ENCODE peak calls at places on chromosome 1, in nine cellular contexts. One of them, this sample, is unnamed.

GRCh38 chr1:902023-902422 is 21.7 kb upstream of the SAMD11 start:
- DNase-seq in GM03348: peak; percentile 2
- DNase-seq in activated T-helper 1 cell treated with anti-CD3 and anti-CD28 coated beads, Interleukin-12 subunit alpha, Interleukin-12 subunit beta, Interleukin-2, Interleukin-4 antibody, amounts not matched to agents 30 ng/mL and 10 ng/mL and 1 ng/mL, durations not matched to agents 14 hours and 24 hours and 36 hours: no peak
- DNase-seq in hippocampal formation: no peak
- DNase-seq in SK-MEL-5: no peak
- DNase-seq in NCI-H1436 treated with DMSO at 0.1 percent for 48 hours: no peak
- DNase-seq in fibroblast of the conjunctiva: no peak
- DNase-seq in non-pigmented ciliary epithelial cell: no peak
- DNase-seq in stimulated activated CD4-positive, alpha-beta T cell treated with anti-CD3 and anti-CD28 coated beads, TNF-alpha, amount 100 ng/mL, for 4 hours: no peak
- DNase-seq in this sample: no peak

GRCh38 chr1:40399984-40400704 is 26.6 kb downstream of the SMAP2 start:
- DNase-seq in GM03348: no peak
- DNase-seq in activated T-helper 1 cell treated with anti-CD3 and anti-CD28 coated beads, Interleukin-12 subunit alpha, Interleukin-12 subunit beta, Interleukin-2, Interleukin-4 antibody, amounts not matched to agents 30 ng/mL and 10 ng/mL and 1 ng/mL, durations not matched to agents 14 hours and 24 hours and 36 hours: no peak
- DNase-seq in hippocampal formation: peak; percentile 22
- DNase-seq in SK-MEL-5: no peak
- DNase-seq in NCI-H1436 treated with DMSO at 0.1 percent for 48 hours: no peak
- DNase-seq in fibroblast of the conjunctiva: no peak
- DNase-seq in non-pigmented ciliary epithelial cell: no peak
- DNase-seq in stimulated activated CD4-positive, alpha-beta T cell treated with anti-CD3 and anti-CD28 coated beads, TNF-alpha, amount 100 ng/mL, for 4 hours: no peak
- DNase-seq in this sample: peak; percentile 63

GRCh38 chr1:13960376-13960987 is 260.5 kb downstream of the PRDM2 start:
- DNase-seq in GM03348: peak; percentile 86
- DNase-seq in activated T-helper 1 cell treated with anti-CD3 and anti-CD28 coated beads, Interleukin-12 subunit alpha, Interleukin-12 subunit beta, Interleukin-2, Interleukin-4 antibody, amounts not matched to agents 30 ng/mL and 10 ng/mL and 1 ng/mL, durations not matched to agents 14 hours and 24 hours and 36 hours: peak; percentile 33
- DNase-seq in hippocampal formation: peak; percentile 13
- DNase-seq in SK-MEL-5: peak; percentile 72
- DNase-seq in NCI-H1436 treated with DMSO at 0.1 percent for 48 hours: no peak
- DNase-seq in fibroblast of the conjunctiva: peak; percentile 47
- DNase-seq in non-pigmented ciliary epithelial cell: peak; percentile 15
- DNase-seq in stimulated activated CD4-positive, alpha-beta T cell treated with anti-CD3 and anti-CD28 coated beads, TNF-alpha, amount 100 ng/mL, for 4 hours: peak; percentile 34
- DNase-seq in this sample: peak; percentile 63

GRCh38 chr1:151368745-151369610 is 3.5 kb downstream of the SELENBP1 start:
- DNase-seq in GM03348: no peak
- DNase-seq in activated T-helper 1 cell treated with anti-CD3 and anti-CD28 coated beads, Interleukin-12 subunit alpha, Interleukin-12 subunit beta, Interleukin-2, Interleukin-4 antibody, amounts not matched to agents 30 ng/mL and 10 ng/mL and 1 ng/mL, durations not matched to agents 14 hours and 24 hours and 36 hours: no peak
- DNase-seq in hippocampal formation: no peak
- DNase-seq in SK-MEL-5: no peak
- DNase-seq in NCI-H1436 treated with DMSO at 0.1 percent for 48 hours: no peak
- DNase-seq in fibroblast of the conjunctiva: no peak
- DNase-seq in non-pigmented ciliary epithelial cell: no peak
- DNase-seq in stimulated activated CD4-positive, alpha-beta T cell treated with anti-CD3 and anti-CD28 coated beads, TNF-alpha, amount 100 ng/mL, for 4 hours: no peak
- DNase-seq in this sample: no peak

GRCh38 chr1:36838866-36839265 is 195.4 kb downstream of the GRIK3 start:
- DNase-seq in GM03348: no peak
- DNase-seq in activated T-helper 1 cell treated with anti-CD3 and anti-CD28 coated beads, Interleukin-12 subunit alpha, Interleukin-12 subunit beta, Interleukin-2, Interleukin-4 antibody, amounts not matched to agents 30 ng/mL and 10 ng/mL and 1 ng/mL, durations not matched to agents 14 hours and 24 hours and 36 hours: no peak
- DNase-seq in hippocampal formation: no peak
- DNase-seq in SK-MEL-5: no peak
- DNase-seq in NCI-H1436 treated with DMSO at 0.1 percent for 48 hours: no peak
- DNase-seq in fibroblast of the conjunctiva: no peak
- DNase-seq in non-pigmented ciliary epithelial cell: no peak
- DNase-seq in stimulated activated CD4-positive, alpha-beta T cell treated with anti-CD3 and anti-CD28 coated beads, TNF-alpha, amount 100 ng/mL, for 4 hours: no peak
- DNase-seq in this sample: no peak

GRCh38 chr1:2198571-2198970 is 4.0 kb upstream of the FAAP20 start:
- DNase-seq in GM03348: no peak
- DNase-seq in activated T-helper 1 cell treated with anti-CD3 and anti-CD28 coated beads, Interleukin-12 subunit alpha, Interleukin-12 subunit beta, Interleukin-2, Interleukin-4 antibody, amounts not matched to agents 30 ng/mL and 10 ng/mL and 1 ng/mL, durations not matched to agents 14 hours and 24 hours and 36 hours: no peak
- DNase-seq in hippocampal formation: no peak
- DNase-seq in SK-MEL-5: no peak
- DNase-seq in NCI-H1436 treated with DMSO at 0.1 percent for 48 hours: no peak
- DNase-seq in fibroblast of the conjunctiva: no peak
- DNase-seq in non-pigmented ciliary epithelial cell: no peak
- DNase-seq in stimulated activated CD4-positive, alpha-beta T cell treated with anti-CD3 and anti-CD28 coated beads, TNF-alpha, amount 100 ng/mL, for 4 hours: no peak
- DNase-seq in this sample: no peak

GRCh38 chr1:160997323-160998038 is 23.5 kb downstream of the F11R start:
- DNase-seq in GM03348: peak; percentile 78
- DNase-seq in activated T-helper 1 cell treated with anti-CD3 and anti-CD28 coated beads, Interleukin-12 subunit alpha, Interleukin-12 subunit beta, Interleukin-2, Interleukin-4 antibody, amounts not matched to agents 30 ng/mL and 10 ng/mL and 1 ng/mL, durations not matched to agents 14 hours and 24 hours and 36 hours: peak; percentile 41
- DNase-seq in hippocampal formation: no peak
- DNase-seq in SK-MEL-5: peak; percentile 83
- DNase-seq in NCI-H1436 treated with DMSO at 0.1 percent for 48 hours: no peak
- DNase-seq in fibroblast of the conjunctiva: peak; percentile 37
- DNase-seq in non-pigmented ciliary epithelial cell: peak; percentile 45
- DNase-seq in stimulated activated CD4-positive, alpha-beta T cell treated with anti-CD3 and anti-CD28 coated beads, TNF-alpha, amount 100 ng/mL, for 4 hours: peak; percentile 26
- DNase-seq in this sample: peak; percentile 64

GRCh38 chr1:5886140-5886483 is 106.1 kb downstream of the NPHP4 start:
- DNase-seq in GM03348: no peak
- DNase-seq in activated T-helper 1 cell treated with anti-CD3 and anti-CD28 coated beads, Interleukin-12 subunit alpha, Interleukin-12 subunit beta, Interleukin-2, Interleukin-4 antibody, amounts not matched to agents 30 ng/mL and 10 ng/mL and 1 ng/mL, durations not matched to agents 14 hours and 24 hours and 36 hours: no peak
- DNase-seq in hippocampal formation: no peak
- DNase-seq in SK-MEL-5: no peak
- DNase-seq in NCI-H1436 treated with DMSO at 0.1 percent for 48 hours: no peak
- DNase-seq in fibroblast of the conjunctiva: no peak
- DNase-seq in non-pigmented ciliary epithelial cell: no peak
- DNase-seq in stimulated activated CD4-positive, alpha-beta T cell treated with anti-CD3 and anti-CD28 coated beads, TNF-alpha, amount 100 ng/mL, for 4 hours: no peak
- DNase-seq in this sample: no peak

GRCh38 chr1:167486090-167486824 is 32.1 kb downstream of the CD247 start:
- DNase-seq in GM03348: no peak
- DNase-seq in activated T-helper 1 cell treated with anti-CD3 and anti-CD28 coated beads, Interleukin-12 subunit alpha, Interleukin-12 subunit beta, Interleukin-2, Interleukin-4 antibody, amounts not matched to agents 30 ng/mL and 10 ng/mL and 1 ng/mL, durations not matched to agents 14 hours and 24 hours and 36 hours: no peak
- DNase-seq in hippocampal formation: no peak
- DNase-seq in SK-MEL-5: no peak
- DNase-seq in NCI-H1436 treated with DMSO at 0.1 percent for 48 hours: no peak
- DNase-seq in fibroblast of the conjunctiva: no peak
- DNase-seq in non-pigmented ciliary epithelial cell: no peak
- DNase-seq in stimulated activated CD4-positive, alpha-beta T cell treated with anti-CD3 and anti-CD28 coated beads, TNF-alpha, amount 100 ng/mL, for 4 hours: no peak
- DNase-seq in this sample: no peak

GRCh38 chr1:167119696-167120095 is 25.8 kb downstream of the STYXL2 start:
- DNase-seq in GM03348: no peak
- DNase-seq in activated T-helper 1 cell treated with anti-CD3 and anti-CD28 coated beads, Interleukin-12 subunit alpha, Interleukin-12 subunit beta, Interleukin-2, Interleukin-4 antibody, amounts not matched to agents 30 ng/mL and 10 ng/mL and 1 ng/mL, durations not matched to agents 14 hours and 24 hours and 36 hours: no peak
- DNase-seq in hippocampal formation: no peak
- DNase-seq in SK-MEL-5: no peak
- DNase-seq in NCI-H1436 treated with DMSO at 0.1 percent for 48 hours: no peak
- DNase-seq in fibroblast of the conjunctiva: no peak
- DNase-seq in non-pigmented ciliary epithelial cell: no peak
- DNase-seq in stimulated activated CD4-positive, alpha-beta T cell treated with anti-CD3 and anti-CD28 coated beads, TNF-alpha, amount 100 ng/mL, for 4 hours: no peak
- DNase-seq in this sample: peak; percentile 39

GRCh38 chr1:59063501-59063900 is 233.4 kb upstream of the FGGY start:
- DNase-seq in GM03348: no peak
- DNase-seq in activated T-helper 1 cell treated with anti-CD3 and anti-CD28 coated beads, Interleukin-12 subunit alpha, Interleukin-12 subunit beta, Interleukin-2, Interleukin-4 antibody, amounts not matched to agents 30 ng/mL and 10 ng/mL and 1 ng/mL, durations not matched to agents 14 hours and 24 hours and 36 hours: no peak
- DNase-seq in hippocampal formation: no peak
- DNase-seq in SK-MEL-5: no peak
- DNase-seq in NCI-H1436 treated with DMSO at 0.1 percent for 48 hours: no peak
- DNase-seq in fibroblast of the conjunctiva: no peak
- DNase-seq in non-pigmented ciliary epithelial cell: no peak
- DNase-seq in stimulated activated CD4-positive, alpha-beta T cell treated with anti-CD3 and anti-CD28 coated beads, TNF-alpha, amount 100 ng/mL, for 4 hours: no peak
- DNase-seq in this sample: peak; percentile 46

GRCh38 chr1:44090409-44091252 is 28.0 kb upstream of the KLF17 start:
- DNase-seq in GM03348: no peak
- DNase-seq in activated T-helper 1 cell treated with anti-CD3 and anti-CD28 coated beads, Interleukin-12 subunit alpha, Interleukin-12 subunit beta, Interleukin-2, Interleukin-4 antibody, amounts not matched to agents 30 ng/mL and 10 ng/mL and 1 ng/mL, durations not matched to agents 14 hours and 24 hours and 36 hours: no peak
- DNase-seq in hippocampal formation: no peak
- DNase-seq in SK-MEL-5: no peak
- DNase-seq in NCI-H1436 treated with DMSO at 0.1 percent for 48 hours: no peak
- DNase-seq in fibroblast of the conjunctiva: no peak
- DNase-seq in non-pigmented ciliary epithelial cell: no peak
- DNase-seq in stimulated activated CD4-positive, alpha-beta T cell treated with anti-CD3 and anti-CD28 coated beads, TNF-alpha, amount 100 ng/mL, for 4 hours: no peak
- DNase-seq in this sample: no peak

GRCh38 chr1:203359010-203359571 is 8.2 kb upstream of the FMOD start:
- DNase-seq in GM03348: peak; percentile 34
- DNase-seq in activated T-helper 1 cell treated with anti-CD3 and anti-CD28 coated beads, Interleukin-12 subunit alpha, Interleukin-12 subunit beta, Interleukin-2, Interleukin-4 antibody, amounts not matched to agents 30 ng/mL and 10 ng/mL and 1 ng/mL, durations not matched to agents 14 hours and 24 hours and 36 hours: no peak
- DNase-seq in hippocampal formation: no peak
- DNase-seq in SK-MEL-5: no peak
- DNase-seq in NCI-H1436 treated with DMSO at 0.1 percent for 48 hours: no peak
- DNase-seq in fibroblast of the conjunctiva: peak; percentile 23
- DNase-seq in non-pigmented ciliary epithelial cell: no peak
- DNase-seq in stimulated activated CD4-positive, alpha-beta T cell treated with anti-CD3 and anti-CD28 coated beads, TNF-alpha, amount 100 ng/mL, for 4 hours: no peak
- DNase-seq in this sample: no peak

GRCh38 chr1:91754348-91754747 is 131.6 kb downstream of the TGFBR3 start:
- DNase-seq in GM03348: peak; percentile 36
- DNase-seq in activated T-helper 1 cell treated with anti-CD3 and anti-CD28 coated beads, Interleukin-12 subunit alpha, Interleukin-12 subunit beta, Interleukin-2, Interleukin-4 antibody, amounts not matched to agents 30 ng/mL and 10 ng/mL and 1 ng/mL, durations not matched to agents 14 hours and 24 hours and 36 hours: no peak
- DNase-seq in hippocampal formation: no peak
- DNase-seq in SK-MEL-5: no peak
- DNase-seq in NCI-H1436 treated with DMSO at 0.1 percent for 48 hours: no peak
- DNase-seq in fibroblast of the conjunctiva: no peak
- DNase-seq in non-pigmented ciliary epithelial cell: no peak
- DNase-seq in stimulated activated CD4-positive, alpha-beta T cell treated with anti-CD3 and anti-CD28 coated beads, TNF-alpha, amount 100 ng/mL, for 4 hours: no peak
- DNase-seq in this sample: no peak

GRCh38 chr1:94819945-94820746 is at the start of gene SLC44A3:
- DNase-seq in GM03348: peak; percentile 92
- DNase-seq in activated T-helper 1 cell treated with anti-CD3 and anti-CD28 coated beads, Interleukin-12 subunit alpha, Interleukin-12 subunit beta, Interleukin-2, Interleukin-4 antibody, amounts not matched to agents 30 ng/mL and 10 ng/mL and 1 ng/mL, durations not matched to agents 14 hours and 24 hours and 36 hours: no peak
- DNase-seq in hippocampal formation: no peak
- DNase-seq in SK-MEL-5: peak; percentile 52
- DNase-seq in NCI-H1436 treated with DMSO at 0.1 percent for 48 hours: no peak
- DNase-seq in fibroblast of the conjunctiva: no peak
- DNase-seq in non-pigmented ciliary epithelial cell: no peak
- DNase-seq in stimulated activated CD4-positive, alpha-beta T cell treated with anti-CD3 and anti-CD28 coated beads, TNF-alpha, amount 100 ng/mL, for 4 hours: no peak
- DNase-seq in this sample: no peak

GRCh38 chr1:12469990-12470389 is 148.0 kb downstream of the DHRS3 start:
- DNase-seq in GM03348: no peak
- DNase-seq in activated T-helper 1 cell treated with anti-CD3 and anti-CD28 coated beads, Interleukin-12 subunit alpha, Interleukin-12 subunit beta, Interleukin-2, Interleukin-4 antibody, amounts not matched to agents 30 ng/mL and 10 ng/mL and 1 ng/mL, durations not matched to agents 14 hours and 24 hours and 36 hours: no peak
- DNase-seq in hippocampal formation: no peak
- DNase-seq in SK-MEL-5: no peak
- DNase-seq in NCI-H1436 treated with DMSO at 0.1 percent for 48 hours: no peak
- DNase-seq in fibroblast of the conjunctiva: no peak
- DNase-seq in non-pigmented ciliary epithelial cell: no peak
- DNase-seq in stimulated activated CD4-positive, alpha-beta T cell treated with anti-CD3 and anti-CD28 coated beads, TNF-alpha, amount 100 ng/mL, for 4 hours: no peak
- DNase-seq in this sample: no peak